ENCODE peak calls at places on chromosomes 4 and X, in five cellular contexts. One of them, this sample, is unnamed. For H3K27me3, the result is how much of the 10 kb centered on the place peaks cover.

GRCh38 chr4:152723236-152723635 is 43.4 kb upstream of the TMEM154 start:
- DNase-seq in body of pancreas: no peak
- DNase-seq in ovary: no peak
- DNase-seq in dorsolateral prefrontal cortex: no peak
- DNase-seq in PC-3: no peak
- DNase-seq in this sample: no peak

GRCh38 chr4:189498457-189498856 is 442.2 kb upstream of the FRG1 start:
- DNase-seq in body of pancreas: no peak
- DNase-seq in ovary: no peak
- DNase-seq in dorsolateral prefrontal cortex: no peak
- DNase-seq in PC-3: no peak
- DNase-seq in this sample: no peak

GRCh38 chr4:73978886-73979285 is 2.9 kb downstream of the PF4 start:
- DNase-seq in body of pancreas: no peak
- DNase-seq in ovary: no peak
- DNase-seq in dorsolateral prefrontal cortex: no peak
- DNase-seq in PC-3: peak
- DNase-seq in this sample: no peak

GRCh38 chr4:137961051-137961438 is 281.1 kb downstream of the SLC7A11 start:
- DNase-seq in body of pancreas: no peak
- DNase-seq in ovary: no peak
- DNase-seq in dorsolateral prefrontal cortex: no peak
- DNase-seq in PC-3: peak
- DNase-seq in this sample: no peak

GRCh38 chr4:152640058-152640921 is 39.5 kb downstream of the TMEM154 start:
- DNase-seq in body of pancreas: peak
- DNase-seq in ovary: no peak
- DNase-seq in dorsolateral prefrontal cortex: no peak
- DNase-seq in PC-3: peak
- DNase-seq in this sample: peak

GRCh38 chrX:71870337-71871098 is 40.1 kb upstream of the NHSL2 start:
- DNase-seq in body of pancreas: no peak
- DNase-seq in ovary: no peak
- DNase-seq in dorsolateral prefrontal cortex: no peak
- DNase-seq in PC-3: peak
- DNase-seq in this sample: peak

GRCh38 chr4:5752803-5753184 is 41.8 kb downstream of the EVC start:
- DNase-seq in body of pancreas: peak
- DNase-seq in ovary: no peak
- DNase-seq in dorsolateral prefrontal cortex: no peak
- DNase-seq in PC-3: no peak
- DNase-seq in this sample: no peak

GRCh38 chr4:112848931-112849330 is 200.5 kb upstream of the ANK2 start:
- DNase-seq in body of pancreas: no peak
- DNase-seq in ovary: no peak
- DNase-seq in dorsolateral prefrontal cortex: no peak
- DNase-seq in PC-3: no peak
- DNase-seq in this sample: no peak

GRCh38 chrX:110087485-110088356 is 84.8 kb downstream of the TMEM164 start:
- DNase-seq in body of pancreas: peak
- DNase-seq in ovary: no peak
- DNase-seq in dorsolateral prefrontal cortex: no peak
- DNase-seq in PC-3: peak
- DNase-seq in this sample: no peak

GRCh38 chr4:46844325-46844917 is 64.6 kb downstream of the COX7B2 start:
- DNase-seq in body of pancreas: peak
- DNase-seq in ovary: no peak
- DNase-seq in dorsolateral prefrontal cortex: no peak
- DNase-seq in PC-3: peak
- DNase-seq in this sample: peak

DNA sequence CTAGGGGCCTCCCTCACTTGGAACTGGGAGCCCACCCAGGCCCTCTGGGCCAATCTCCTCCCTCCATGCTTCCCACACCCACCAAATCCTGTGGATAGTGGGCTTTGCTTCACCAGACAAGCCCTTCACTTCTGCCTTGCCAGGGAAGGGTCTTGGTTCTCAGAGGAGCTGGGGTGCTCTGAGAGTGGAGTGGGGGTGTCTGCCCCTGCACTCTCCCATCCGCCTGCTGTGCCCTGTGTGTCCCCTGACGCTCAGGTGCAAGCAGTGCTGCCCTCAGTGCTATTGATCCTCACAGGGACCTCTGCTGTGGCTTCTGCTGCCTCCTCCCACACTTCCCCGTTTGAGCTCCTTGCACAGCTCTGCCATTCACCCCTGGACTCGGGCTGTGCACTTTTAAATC is 117.3 kb upstream of the NKX1-1 start:
- DNase-seq in body of pancreas: no peak
- DNase-seq in ovary: no peak
- DNase-seq in dorsolateral prefrontal cortex: no peak
- DNase-seq in PC-3: no peak
- DNase-seq in this sample: no peak
- H3K27me3 ChIP-seq in body of pancreas: under half
- H3K27me3 ChIP-seq in ovary: under half
- H3K27me3 ChIP-seq in dorsolateral prefrontal cortex: under half
- H3K27me3 ChIP-seq in PC-3: half or more
- H3K27me3 ChIP-seq in this sample: under half

GRCh38 chr4:95506264-95506663 is 42.5 kb downstream of the UNC5C start:
- DNase-seq in body of pancreas: no peak
- DNase-seq in ovary: no peak
- DNase-seq in dorsolateral prefrontal cortex: no peak
- DNase-seq in PC-3: peak
- DNase-seq in this sample: no peak
- H3K27ac ChIP-seq in body of pancreas: no peak
- H3K27ac ChIP-seq in ovary: no peak
- H3K27ac ChIP-seq in dorsolateral prefrontal cortex: no peak
- H3K27ac ChIP-seq in PC-3: no peak
- H3K27ac ChIP-seq in this sample: no peak

GRCh38 chr4:13541720-13542576 is 2.4 kb downstream of the NKX3-2 start:
- DNase-seq in body of pancreas: peak
- DNase-seq in ovary: no peak
- DNase-seq in dorsolateral prefrontal cortex: no peak
- DNase-seq in PC-3: no peak
- DNase-seq in this sample: peak
- H3K4me3 ChIP-seq in body of pancreas: no peak
- H3K4me3 ChIP-seq in ovary: no peak
- H3K4me3 ChIP-seq in dorsolateral prefrontal cortex: no peak
- H3K4me3 ChIP-seq in PC-3: no peak
- H3K4me3 ChIP-seq in this sample: no peak

DNA sequence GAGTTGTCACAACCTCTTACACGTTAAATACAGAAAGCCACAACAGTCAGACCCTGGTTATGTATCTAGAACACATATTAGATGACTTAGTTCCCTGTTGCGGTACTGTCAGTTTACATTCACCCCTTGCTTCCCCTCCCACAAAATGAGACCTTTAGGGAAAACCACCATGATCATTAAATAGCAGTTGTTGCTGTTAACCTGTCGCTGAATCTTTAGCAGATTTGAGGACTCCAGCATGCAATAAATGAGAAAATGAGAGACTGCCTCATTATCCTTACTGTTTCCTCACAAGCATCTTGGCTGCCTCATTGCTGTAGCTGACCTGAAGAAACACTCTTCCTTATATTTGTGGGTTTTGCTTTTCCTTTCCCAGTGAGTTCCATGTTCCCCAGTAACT is 77.8 kb downstream of the HOPX start:
- DNase-seq in body of pancreas: no peak
- DNase-seq in ovary: no peak
- DNase-seq in dorsolateral prefrontal cortex: no peak
- DNase-seq in PC-3: no peak
- DNase-seq in this sample: no peak
- H3K27me3 ChIP-seq in body of pancreas: under half
- H3K27me3 ChIP-seq in ovary: under half
- H3K27me3 ChIP-seq in dorsolateral prefrontal cortex: under half
- H3K27me3 ChIP-seq in PC-3: under half
- H3K27me3 ChIP-seq in this sample: under half

GRCh38 chr4:102632236-102632635 is 128.5 kb downstream of the MANBA start:
- DNase-seq in body of pancreas: no peak
- DNase-seq in ovary: no peak
- DNase-seq in dorsolateral prefrontal cortex: no peak
- DNase-seq in PC-3: no peak
- DNase-seq in this sample: no peak

GRCh38 chr4:102625232-102625930 is 124.2 kb downstream of the NFKB1 start:
- DNase-seq in body of pancreas: peak
- DNase-seq in ovary: peak
- DNase-seq in dorsolateral prefrontal cortex: no peak
- DNase-seq in PC-3: peak
- DNase-seq in this sample: peak

GRCh38 chr4:102631616-102632015 is 129.2 kb downstream of the MANBA start:
- DNase-seq in body of pancreas: no peak
- DNase-seq in ovary: no peak
- DNase-seq in dorsolateral prefrontal cortex: no peak
- DNase-seq in PC-3: no peak
- DNase-seq in this sample: no peak

GRCh38 chr4:102629686-102630085 is 128.5 kb downstream of the NFKB1 start:
- DNase-seq in body of pancreas: no peak
- DNase-seq in ovary: no peak
- DNase-seq in dorsolateral prefrontal cortex: no peak
- DNase-seq in PC-3: no peak
- DNase-seq in this sample: no peak

DNA sequence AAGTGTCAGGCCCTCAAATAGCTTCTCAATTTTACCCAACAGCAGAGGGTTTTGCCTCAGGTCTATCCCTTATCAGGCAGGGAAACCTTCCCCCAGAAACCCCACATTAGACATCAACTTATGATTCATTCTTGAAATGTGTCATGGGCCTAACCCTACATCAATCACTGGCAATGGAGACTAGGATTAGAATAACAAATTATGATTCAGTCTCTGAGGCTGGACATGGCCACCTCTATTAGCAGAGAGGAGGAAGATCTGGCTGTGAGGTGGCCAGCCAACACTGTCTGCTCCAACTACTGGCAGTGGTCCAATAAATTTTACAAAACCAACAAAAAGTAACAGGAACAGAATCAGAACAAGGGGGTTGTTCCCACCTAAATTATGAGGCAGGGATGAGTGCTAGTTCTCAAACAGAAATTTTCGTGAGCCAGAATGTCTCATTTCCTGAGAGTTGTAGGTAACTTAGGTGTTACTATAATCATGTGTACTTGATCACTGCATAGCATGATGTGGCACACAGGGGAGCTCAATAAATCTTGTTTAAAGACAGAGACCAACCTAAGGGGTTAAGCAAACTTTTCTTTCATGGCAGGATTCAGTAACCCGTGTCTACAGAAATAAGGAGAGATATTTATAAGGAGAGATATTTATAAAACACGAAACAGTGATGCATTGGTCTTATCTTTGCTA is 126.8 kb downstream of the NFKB1 start:
- DNase-seq in body of pancreas: no peak
- DNase-seq in ovary: no peak
- DNase-seq in dorsolateral prefrontal cortex: no peak
- DNase-seq in PC-3: peak
- DNase-seq in this sample: no peak
- H3K27ac ChIP-seq in body of pancreas: no peak
- H3K27ac ChIP-seq in ovary: no peak
- H3K27ac ChIP-seq in dorsolateral prefrontal cortex: no peak
- H3K27ac ChIP-seq in PC-3: peak
- H3K27ac ChIP-seq in this sample: no peak

This sample was measured in Karpas-422.